ENCODE peak calls at places on chromosome 10, in six cellular contexts. One of them, this sample, is unnamed.
A peak's percentile ranks its signal among the peaks of the same experiment; 100 is the strongest.

GRCh38 chr10:44886966-44887365 is 24.2 kb upstream of the TMEM72 start:
- DNase-seq in posterior cingulate gyrus: no peak
- DNase-seq in NCI-H1417: no peak
- DNase-seq in DMS 273 treated with DMSO at 0.1 percent for 48 hours: no peak
- DNase-seq in SJSA1: no peak
- DNase-seq in ovary: no peak
- DNase-seq in this sample: no peak

GRCh38 chr10:44925224-44925623 is 14.1 kb downstream of the TMEM72 start:
- DNase-seq in ovary: no peak
- DNase-seq in DMS 273 treated with DMSO at 0.1 percent for 48 hours: no peak
- DNase-seq in SJSA1: no peak
- DNase-seq in posterior cingulate gyrus: no peak
- DNase-seq in NCI-H1417: peak; percentile 12
- DNase-seq in this sample: peak; percentile 12

GRCh38 chr10:132588301-132589013 is 50.9 kb downstream of the INPP5A start:
- DNase-seq in SJSA1: no peak
- DNase-seq in ovary: no peak
- DNase-seq in posterior cingulate gyrus: no peak
- DNase-seq in DMS 273 treated with DMSO at 0.1 percent for 48 hours: no peak
- DNase-seq in NCI-H1417: no peak
- DNase-seq in this sample: no peak

GRCh38 chr10:88092975-88093374 is 229.6 kb downstream of the PTEN start:
- DNase-seq in posterior cingulate gyrus: no peak
- DNase-seq in NCI-H1417: peak; percentile 9
- DNase-seq in ovary: peak; percentile 20
- DNase-seq in SJSA1: no peak
- DNase-seq in DMS 273 treated with DMSO at 0.1 percent for 48 hours: no peak
- DNase-seq in this sample: peak; percentile 4

GRCh38 chr10:69065406-69066361 is 22.2 kb upstream of the SRGN start:
- DNase-seq in SJSA1: peak; percentile 9
- DNase-seq in posterior cingulate gyrus: no peak
- DNase-seq in NCI-H1417: no peak
- DNase-seq in ovary: peak; percentile 31
- DNase-seq in DMS 273 treated with DMSO at 0.1 percent for 48 hours: no peak
- DNase-seq in this sample: no peak

GRCh38 chr10:47287805-47288204 is 12.2 kb upstream of the GDF10 start:
- DNase-seq in posterior cingulate gyrus: no peak
- DNase-seq in ovary: no peak
- DNase-seq in NCI-H1417: no peak
- DNase-seq in DMS 273 treated with DMSO at 0.1 percent for 48 hours: no peak
- DNase-seq in SJSA1: no peak
- DNase-seq in this sample: no peak

GRCh38 chr10:28201666-28202400 is 101.0 kb downstream of the MPP7 start:
- DNase-seq in DMS 273 treated with DMSO at 0.1 percent for 48 hours: no peak
- DNase-seq in posterior cingulate gyrus: no peak
- DNase-seq in SJSA1: peak; percentile 14
- DNase-seq in NCI-H1417: no peak
- DNase-seq in ovary: no peak
- DNase-seq in this sample: no peak

GRCh38 chr10:43201545-43202131 is 63.4 kb downstream of the CSGALNACT2 start:
- DNase-seq in posterior cingulate gyrus: no peak
- DNase-seq in SJSA1: no peak
- DNase-seq in ovary: peak; percentile 4
- DNase-seq in NCI-H1417: no peak
- DNase-seq in DMS 273 treated with DMSO at 0.1 percent for 48 hours: no peak
- DNase-seq in this sample: no peak

GRCh38 chr10:79316671-79317431 is 30.4 kb upstream of the PPIF start:
- DNase-seq in SJSA1: peak; percentile 36
- DNase-seq in ovary: peak; percentile 19
- DNase-seq in DMS 273 treated with DMSO at 0.1 percent for 48 hours: no peak
- DNase-seq in posterior cingulate gyrus: no peak
- DNase-seq in NCI-H1417: no peak
- DNase-seq in this sample: no peak

GRCh38 chr10:96913910-96914309 is 81.8 kb downstream of the LCOR start:
- DNase-seq in SJSA1: no peak
- DNase-seq in ovary: no peak
- DNase-seq in DMS 273 treated with DMSO at 0.1 percent for 48 hours: no peak
- DNase-seq in NCI-H1417: no peak
- DNase-seq in posterior cingulate gyrus: no peak
- DNase-seq in this sample: no peak

GRCh38 chr10:48496831-48497792 is 107.8 kb downstream of the ARHGAP22 start:
- DNase-seq in DMS 273 treated with DMSO at 0.1 percent for 48 hours: no peak
- DNase-seq in NCI-H1417: no peak
- DNase-seq in posterior cingulate gyrus: no peak
- DNase-seq in ovary: peak; percentile 45
- DNase-seq in SJSA1: peak; percentile 28
- DNase-seq in this sample: no peak